ENCODE peak calls at places on chromosomes 7 and 10, in ten cellular contexts. S, M, V, G, R, T, H, J, Q and A are unnamed samples.

GRCh38 chr10:123144697-123145541 is 3.0 kb upstream of the HMX2 start:
- DNase-seq in V (no peak), S (no peak), Q (no peak), H (no peak), J (no peak), R (peak; percentile 45), T (no peak), M (no peak), G (peak; percentile 26), A (no peak)

GRCh38 chr10:132724436-132724835 is 61.5 kb downstream of the NKX6-2 start:
- DNase-seq in T (no peak), R (no peak), M (peak; percentile 22), H (no peak), J (no peak), Q (no peak), S (no peak), G (no peak), V (no peak), A (no peak)

GRCh38 chr7:142811154-142811737 is 40.5 kb downstream of the PRSS2 start:
- DNase-seq in H (no peak), M (peak; percentile 51), T (peak; percentile 46), G (peak; percentile 41), V (no peak), Q (peak; percentile 71), R (peak; percentile 59), S (no peak), J (no peak), A (peak; percentile 43)

GRCh38 chr10:8428654-8429053 is 374.2 kb downstream of the GATA3 start:
- DNase-seq in T (no peak), M (no peak), Q (no peak), G (no peak), V (no peak), H (no peak), S (no peak), R (no peak), J (no peak), A (no peak)

GRCh38 chr7:31734456-31734855 is 47.4 kb downstream of the PPP1R17 start:
- DNase-seq in V (no peak), R (no peak), H (no peak), G (no peak), T (no peak), Q (no peak), S (no peak), J (no peak), M (no peak), A (no peak)

GRCh38 chr7:11775401-11775800 is 56.6 kb downstream of the THSD7A start:
- DNase-seq in G (no peak), H (no peak), M (no peak), J (no peak), R (no peak), V (no peak), Q (no peak), S (no peak), T (no peak), A (no peak)

GRCh38 chr7:28473567-28474266 is 61.4 kb downstream of the CREB5 start:
- DNase-seq in S (no peak), R (no peak), T (no peak), V (no peak), H (no peak), M (no peak), Q (no peak), J (no peak), G (no peak), A (no peak)

GRCh38 chr10:113454341-113455061 is 98.4 kb upstream of the HABP2 start:
- DNase-seq in M (peak; percentile 44), T (no peak), J (no peak), V (no peak), G (peak; percentile 38), H (peak; percentile 9), S (peak; percentile 55), Q (peak; percentile 28), R (peak; percentile 45), A (peak; percentile 21)